ENCODE peak calls at places on chromosomes 1 and 21, in five cellular contexts. K, L, E, P and J are unnamed samples.

GRCh38 chr1:163027610-163028009 is 41.6 kb upstream of the RGS4 start:
- DNase-seq in E (no peak), L (no peak), K (no peak), P (no peak), J (no peak)

GRCh38 chr1:29196863-29197589 is 15.3 kb upstream of the SRSF4 start:
- DNase-seq in L (peak), P (peak), K (peak), E (no peak), J (no peak)

GRCh38 chr21:42406201-42406601 is 2.5 kb downstream of the UBASH3A start:
- DNase-seq in E (no peak), K (no peak), L (no peak), P (no peak), J (no peak)

GRCh38 chr1:218852541-218852940 is 321.1 kb upstream of the LYPLAL1 start:
- DNase-seq in E (no peak), K (no peak), L (no peak), P (no peak), J (no peak)

GRCh38 chr1:94579876-94580294 is 38.3 kb upstream of the F3 start:
- DNase-seq in P (peak), E (no peak), L (peak), K (peak), J (no peak)

GRCh38 chr1:174837386-174837785 is 162.4 kb upstream of the CACYBP start:
- DNase-seq in L (no peak), E (no peak), P (no peak), K (no peak), J (no peak)

GRCh38 chr1:3426956-3427535 is 27.4 kb upstream of the ARHGEF16 start:
- DNase-seq in L (no peak), E (no peak), P (no peak), K (no peak), J (peak)

GRCh38 chr1:43348809-43349593 is 9.8 kb upstream of the CDC20 start:
- DNase-seq in E (peak), K (peak), L (peak), P (peak), J (peak)

GRCh38 chr1:154276797-154277196 is 4.4 kb downstream of the HAX1 start:
- DNase-seq in P (no peak), L (no peak), K (no peak), E (no peak), J (no peak)

GRCh38 chr1:112445591-112445990 is 49.6 kb downstream of the CTTNBP2NL start:
- DNase-seq in L (no peak), K (no peak), E (no peak), P (peak), J (no peak)

GRCh38 chr1:16119504-16119903 is 36.4 kb downstream of the EPHA2 start:
- DNase-seq in L (no peak), K (no peak), E (no peak), P (no peak), J (peak)

GRCh38 chr1:85581802-85582686 is 1.5 kb downstream of the CCN1 start:
- DNase-seq in K (peak), P (peak), L (peak), E (no peak), J (peak)

GRCh38 chr1:25360596-25361581 is 22.8 kb downstream of the TMEM50A start:
- DNase-seq in E (no peak), K (peak), L (peak), P (peak), J (no peak)

GRCh38 chr21:38955495-38955894 is 149.8 kb downstream of the ETS2 start:
- DNase-seq in P (peak), K (no peak), L (peak), E (no peak), J (peak)

GRCh38 chr1:203031467-203031866 is 5.2 kb downstream of the PPFIA4 start:
- DNase-seq in K (no peak), L (no peak), P (no peak), E (no peak), J (no peak)

GRCh38 chr1:19257178-19257914 is 5.7 kb downstream of the MRTO4 start:
- DNase-seq in K (no peak), E (no peak), L (no peak), P (no peak), J (no peak)

GRCh38 chr1:184002071-184002470 is 35.5 kb downstream of the COLGALT2 start:
- DNase-seq in P (peak), K (peak), L (peak), E (no peak), J (no peak)

GRCh38 chr1:175572932-175573871 is 170.2 kb downstream of the TNR start:
- DNase-seq in E (no peak), K (no peak), L (no peak), P (no peak), J (no peak)

GRCh38 chr1:109477821-109478220 is 5.9 kb upstream of the ATXN7L2 start:
- DNase-seq in E (no peak), K (no peak), P (no peak), L (no peak), J (no peak)

GRCh38 chr1:28045777-28046176 is 42.6 kb downstream of the EYA3 start:
- DNase-seq in E (no peak), K (no peak), L (no peak), P (no peak), J (no peak)

GRCh38 chr1:17274186-17275170 is 25.6 kb downstream of the PADI3 start:
- DNase-seq in P (no peak), E (no peak), K (peak), L (peak), J (peak)

GRCh38 chr1:212545941-212546638 is 62.5 kb upstream of the ATF3 start:
- DNase-seq in E (no peak), P (no peak), L (no peak), K (no peak), J (no peak)

GRCh38 chr1:241808265-241808664 is 39.7 kb upstream of the EXO1 start:
- DNase-seq in K (no peak), L (no peak), P (no peak), E (no peak), J (no peak)

GRCh38 chr1:112866151-112866550 is 89.8 kb downstream of the SLC16A1 start:
- DNase-seq in L (peak), K (peak), P (peak), E (no peak), J (no peak)

GRCh38 chr1:31306278-31306677 is 9.4 kb downstream of the ZCCHC17 start:
- DNase-seq in K (peak), E (no peak), L (peak), P (peak), J (no peak)

GRCh38 chr1:24849653-24850295 is 80.3 kb downstream of the RUNX3 start:
- DNase-seq in P (no peak), L (no peak), E (no peak), K (peak), J (no peak)

GRCh38 chr1:209797978-209798639 is 7.8 kb downstream of the IRF6 start:
- DNase-seq in K (no peak), L (no peak), P (peak), E (no peak), J (no peak)

GRCh38 chr21:38766987-38767722 is 38.6 kb upstream of the ETS2 start:
- DNase-seq in K (no peak), E (peak), P (no peak), L (no peak), J (no peak)

GRCh38 chr1:177183801-177184200 is 13.0 kb downstream of the BRINP2 start:
- DNase-seq in P (no peak), K (no peak), L (no peak), E (peak), J (no peak)

GRCh38 chr1:53327183-53327941 is 508 bp downstream of the LRP8 start:
- DNase-seq in K (peak), E (peak), L (peak), P (peak), J (peak)

GRCh38 chr1:228445867-228446584 is 29.4 kb upstream of the TRIM17 start:
- DNase-seq in K (peak), L (peak), P (peak), E (peak), J (peak)

GRCh38 chr21:46214478-46215340 is 13.9 kb downstream of the LSS start:
- DNase-seq in L (no peak), E (no peak), K (no peak), P (no peak), J (no peak)

GRCh38 chr1:190453550-190453949 is 24.1 kb downstream of the BRINP3 start:
- DNase-seq in E (no peak), L (no peak), P (no peak), K (peak), J (no peak)

GRCh38 chr1:34460193-34460592 is 283.5 kb downstream of the C1orf94 start:
- DNase-seq in L (no peak), K (peak), P (no peak), E (peak), J (no peak)

DNA sequence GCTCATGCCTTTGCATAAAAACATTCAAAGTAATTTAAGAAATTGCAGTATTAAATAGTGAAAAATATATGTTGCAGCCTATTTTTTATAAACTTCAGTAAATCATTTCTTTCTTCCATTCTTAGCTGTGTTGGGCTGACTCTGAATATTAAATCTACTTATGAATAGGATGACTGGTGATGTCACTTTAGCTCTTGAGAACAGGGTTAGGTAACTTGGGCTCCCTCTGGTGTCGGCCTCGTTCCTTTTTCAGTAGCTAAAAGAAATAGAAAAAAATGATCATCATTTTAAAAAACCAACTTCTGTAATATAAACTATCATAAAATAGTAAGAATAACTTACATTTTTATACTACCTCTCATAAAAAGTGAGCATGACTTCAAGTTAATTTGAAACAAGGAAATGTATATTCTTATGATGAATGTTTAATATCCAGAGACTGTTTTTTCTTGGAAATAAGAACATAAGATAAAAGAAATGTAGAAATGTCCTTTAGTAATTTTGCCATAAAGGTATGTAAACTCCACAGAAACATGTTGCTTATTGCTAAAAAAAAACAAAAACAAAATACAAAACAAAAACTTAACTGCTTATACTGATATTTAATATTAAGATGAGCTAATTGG is 26.8 kb upstream of the NCAM2 start:
- DNase-seq in E (peak), K (peak), P (peak), L (peak), J (peak)
- TF ChIP-seq CTCF in E (peak), K (no peak), P (peak), L (peak), J (no peak)

DNA sequence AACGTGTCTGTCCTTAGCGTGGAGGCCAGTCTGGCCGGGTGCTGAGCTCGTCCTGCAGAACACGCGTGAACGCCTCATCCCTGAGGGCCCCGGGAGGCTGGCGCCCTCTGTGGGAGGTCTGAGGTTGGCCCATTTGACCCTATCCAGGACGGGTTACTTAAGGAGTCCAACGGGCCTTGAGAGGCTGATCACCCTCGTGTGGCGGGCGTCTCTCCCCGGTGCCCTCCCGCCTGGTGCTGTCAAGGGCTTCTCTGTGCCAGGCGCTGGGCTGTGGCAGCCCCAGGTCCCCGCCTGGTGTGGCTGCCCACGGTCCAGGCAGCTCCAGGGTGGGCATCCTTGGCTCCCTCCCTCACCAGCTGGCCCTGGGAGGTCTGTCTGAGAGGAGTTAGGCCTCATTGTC is 9.7 kb downstream of the SKI start:
- DNase-seq in K (peak), E (no peak), L (no peak), P (no peak), J (no peak)
- TF ChIP-seq CTCF in K (no peak), E (no peak), L (peak), P (no peak), J (no peak)

GRCh38 chr1:11680270-11681070 is 478 bp downstream of the MAD2L2 start:
- DNase-seq in K (no peak), L (no peak), E (no peak), P (no peak), J (no peak)

GRCh38 chr1:11678442-11678841 is 2.5 kb downstream of the MAD2L2 start:
- DNase-seq in E (no peak), L (no peak), K (no peak), P (no peak), J (no peak)

GRCh38 chr1:11682287-11682771 is 1.4 kb upstream of the MAD2L2 start:
- DNase-seq in K (no peak), L (no peak), E (no peak), P (no peak), J (no peak)

GRCh38 chr1:11682799-11683198 is 1.9 kb upstream of the MAD2L2 start:
- DNase-seq in L (no peak), E (no peak), K (no peak), P (no peak), J (no peak)

GRCh38 chr1:11681071-11681771 is at the start of gene MAD2L2:
- DNase-seq in E (peak), K (peak), P (peak), L (peak), J (peak)
- TF ChIP-seq CTCF in E (no peak), K (no peak), P (no peak), L (no peak), J (no peak)

GRCh38 chr1:59436637-59437036 is 139.7 kb downstream of the FGGY start:
- DNase-seq in E (no peak), K (no peak), P (no peak), L (no peak), J (no peak)
- TF ChIP-seq CTCF in E (no peak), K (no peak), P (no peak), L (no peak), J (no peak)

DNA sequence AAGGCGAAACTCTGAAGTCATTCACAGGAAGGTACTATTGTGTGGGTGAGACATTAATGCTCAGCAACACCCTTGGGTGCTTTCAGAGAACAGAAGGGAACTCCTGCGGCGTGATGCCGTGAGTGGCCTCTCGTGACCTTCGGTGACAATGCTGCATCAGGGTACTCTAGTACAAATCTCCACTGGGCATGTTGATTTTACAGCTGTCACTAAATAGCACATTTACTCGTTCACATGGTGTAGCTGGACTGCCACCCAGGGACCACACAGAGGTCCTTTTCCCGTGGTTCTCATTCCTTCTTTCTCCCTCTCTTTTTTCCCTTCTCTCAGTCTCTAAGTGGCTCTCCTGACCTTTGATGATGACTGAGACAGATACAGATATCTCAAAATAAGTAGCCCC is 223.6 kb upstream of the FMN2 start:
- DNase-seq in K (no peak), E (no peak), L (no peak), P (no peak), J (no peak)
- TF ChIP-seq CTCF in K (no peak), E (no peak), L (peak), P (no peak), J (no peak)

GRCh38 chr21:36122977-36123376 is 11.9 kb upstream of the CBR3 start:
- DNase-seq in E (no peak), K (no peak), L (no peak), P (no peak), J (no peak)
- TF ChIP-seq CTCF in E (no peak), K (peak), L (peak), P (no peak), J (peak)

GRCh38 chr1:40092241-40092640 is 4.8 kb downstream of the PPT1 start:
- DNase-seq in L (no peak), K (no peak), P (no peak), E (no peak), J (no peak)

GRCh38 chr1:40092811-40093617 is 4.0 kb downstream of the PPT1 start:
- DNase-seq in L (no peak), P (no peak), K (no peak), E (no peak), J (no peak)

GRCh38 chr1:40096646-40096976 is 441 bp downstream of the PPT1 start:
- DNase-seq in K (no peak), L (no peak), E (no peak), P (no peak), J (no peak)

GRCh38 chr1:40094481-40095110 is 2.5 kb downstream of the PPT1 start:
- DNase-seq in K (no peak), E (no peak), L (no peak), P (no peak), J (no peak)

GRCh38 chr1:40096977-40097782 is at the start of gene PPT1:
- DNase-seq in E (peak), K (peak), L (peak), P (peak), J (peak)
- TF ChIP-seq CTCF in E (peak), K (no peak), L (peak), P (peak), J (no peak)

GRCh38 chr1:14549897-14550635 is 48.4 kb upstream of the KAZN start:
- DNase-seq in E (no peak), K (no peak), P (no peak), L (no peak), J (no peak)
- TF ChIP-seq CTCF in E (no peak), K (no peak), P (no peak), L (no peak), J (no peak)

GRCh38 chr21:44456915-44457736 is 1.8 kb downstream of the LRRC3 start:
- DNase-seq in L (no peak), K (no peak), E (no peak), P (no peak), J (peak)

GRCh38 chr21:44454747-44455523 is at the start of gene LRRC3:
- DNase-seq in K (peak), E (peak), L (peak), P (peak), J (peak)

GRCh38 chr21:44454058-44454457 is 1.3 kb upstream of the LRRC3 start:
- DNase-seq in L (no peak), K (no peak), P (no peak), E (no peak), J (no peak)

GRCh38 chr21:44456207-44456914 is 1.1 kb downstream of the LRRC3 start:
- DNase-seq in K (no peak), P (no peak), L (no peak), E (no peak), J (peak)

DNA sequence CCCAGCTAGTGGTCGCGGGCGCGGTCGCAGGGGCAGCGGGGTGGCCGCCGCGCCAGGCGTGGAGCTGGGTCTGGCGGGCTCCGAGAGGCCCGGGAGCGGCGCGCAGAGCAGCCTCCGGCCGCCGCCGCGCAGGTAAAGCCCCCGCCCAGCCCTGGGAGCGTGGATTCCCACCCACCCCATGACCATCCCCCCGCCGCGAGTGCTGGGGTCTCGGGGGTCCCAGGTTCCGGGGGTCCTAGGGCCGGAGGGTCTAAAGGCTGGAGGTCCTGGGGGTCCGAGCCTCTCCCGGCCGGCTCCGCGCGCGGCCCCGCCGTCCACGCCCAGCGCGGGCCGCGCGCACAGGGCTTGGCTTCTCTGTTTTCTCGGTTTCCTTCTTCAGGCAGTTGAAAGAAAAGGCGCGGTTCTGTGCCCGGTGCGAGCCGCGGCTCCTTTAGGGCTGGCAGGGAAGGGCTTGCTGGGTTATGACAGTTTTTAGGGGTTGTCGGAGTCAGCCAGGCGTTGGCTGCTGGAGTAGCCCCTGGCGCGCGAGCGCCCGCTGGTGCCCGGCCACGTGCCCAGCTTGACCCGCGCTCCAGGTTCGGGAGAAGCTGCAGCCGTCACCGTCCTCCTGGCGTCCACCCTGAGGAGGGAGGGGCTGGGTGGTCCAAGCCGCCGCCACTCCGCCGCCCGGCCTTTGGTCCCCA is 355 bp downstream of the LRRC3 start:
- DNase-seq in K (peak), L (no peak), E (no peak), P (no peak), J (peak)
- TF ChIP-seq CTCF in K (peak), L (peak), E (no peak), P (no peak), J (no peak)